ENCODE peak calls at places on chromosomes 2 and 18, in six cellular contexts. H is hepatocyte; B is psoas muscle; P is CD8-positive, alpha-beta T cell; U is A549; N is iPS DF 6.9. Y is an unnamed sample.

GRCh38 chr2:205767617-205768016 is 85.3 kb downstream of the NRP2 start:
- DNase-seq in H (no peak), B (no peak), P (no peak), U (no peak), N (no peak), Y (no peak)

GRCh38 chr2:10297950-10298349 is 4.8 kb upstream of the HPCAL1 start:
- DNase-seq in H (peak; percentile 50), B (peak; percentile 74), P (peak; percentile 65), U (peak; percentile 73), N (no peak), Y (peak; percentile 81)

GRCh38 chr18:79937103-79937860 is 14.2 kb downstream of the SLC66A2 start:
- DNase-seq in H (no peak), B (no peak), P (no peak), U (no peak), N (no peak), Y (no peak)

GRCh38 chr2:168220971-168221819 is 26.2 kb downstream of the STK39 start:
- DNase-seq in H (no peak), B (no peak), P (no peak), U (no peak), N (no peak), Y (no peak)

GRCh38 chr2:239917128-239917956 is 107.8 kb downstream of the NDUFA10 start:
- DNase-seq in H (no peak), B (no peak), P (no peak), U (peak; percentile 53), N (no peak), Y (no peak)

GRCh38 chr2:26454561-26455001 is 23.3 kb downstream of the OTOF start:
- DNase-seq in H (no peak), B (no peak), P (no peak), U (no peak), N (no peak), Y (no peak)

GRCh38 chr2:85989288-85989865 is 100.6 kb upstream of the ST3GAL5 start:
- DNase-seq in H (no peak), B (no peak), P (no peak), U (no peak), N (no peak), Y (no peak)

GRCh38 chr2:47404356-47404755 is 1.4 kb downstream of the MSH2 start:
- DNase-seq in H (no peak), B (no peak), P (no peak), U (no peak), N (no peak), Y (no peak)

GRCh38 chr18:45806226-45806625 is 19.2 kb upstream of the SIGLEC15 start:
- DNase-seq in H (no peak), B (no peak), P (no peak), U (no peak), N (no peak), Y (no peak)

GRCh38 chr18:11518788-11519685 is 90.4 kb upstream of the SLC35G4 start:
- DNase-seq in H (peak; percentile 73), B (no peak), P (no peak), U (peak; percentile 62), N (peak; percentile 47), Y (peak; percentile 64)

GRCh38 chr2:120765911-120766757 is 30.5 kb downstream of the GLI2 start:
- DNase-seq in H (peak; percentile 73), B (peak; percentile 92), P (no peak), U (peak; percentile 58), N (no peak), Y (no peak)

GRCh38 chr18:52465391-52465790 is 125.4 kb downstream of the DCC start:
- DNase-seq in H (no peak), B (no peak), P (no peak), U (no peak), N (no peak), Y (no peak)

GRCh38 chr2:118059919-118060478 is 28.3 kb upstream of the INSIG2 start:
- DNase-seq in H (no peak), B (no peak), P (no peak), U (no peak), N (no peak), Y (no peak)

GRCh38 chr2:196798980-196799379 is 503 bp downstream of the GTF3C3 start:
- DNase-seq in H (no peak), B (no peak), P (no peak), U (no peak), N (no peak), Y (no peak)

GRCh38 chr2:12416600-12416999 is 300.1 kb upstream of the TRIB2 start:
- DNase-seq in H (peak; percentile 25), B (no peak), P (peak; percentile 53), U (peak; percentile 16), N (no peak), Y (peak; percentile 48)

GRCh38 chr2:232327089-232328037 is 51.2 kb upstream of the ALPP start:
- DNase-seq in H (peak; percentile 83), B (peak; percentile 85), P (peak; percentile 91), U (peak; percentile 75), N (peak; percentile 66), Y (peak; percentile 84)

DNA sequence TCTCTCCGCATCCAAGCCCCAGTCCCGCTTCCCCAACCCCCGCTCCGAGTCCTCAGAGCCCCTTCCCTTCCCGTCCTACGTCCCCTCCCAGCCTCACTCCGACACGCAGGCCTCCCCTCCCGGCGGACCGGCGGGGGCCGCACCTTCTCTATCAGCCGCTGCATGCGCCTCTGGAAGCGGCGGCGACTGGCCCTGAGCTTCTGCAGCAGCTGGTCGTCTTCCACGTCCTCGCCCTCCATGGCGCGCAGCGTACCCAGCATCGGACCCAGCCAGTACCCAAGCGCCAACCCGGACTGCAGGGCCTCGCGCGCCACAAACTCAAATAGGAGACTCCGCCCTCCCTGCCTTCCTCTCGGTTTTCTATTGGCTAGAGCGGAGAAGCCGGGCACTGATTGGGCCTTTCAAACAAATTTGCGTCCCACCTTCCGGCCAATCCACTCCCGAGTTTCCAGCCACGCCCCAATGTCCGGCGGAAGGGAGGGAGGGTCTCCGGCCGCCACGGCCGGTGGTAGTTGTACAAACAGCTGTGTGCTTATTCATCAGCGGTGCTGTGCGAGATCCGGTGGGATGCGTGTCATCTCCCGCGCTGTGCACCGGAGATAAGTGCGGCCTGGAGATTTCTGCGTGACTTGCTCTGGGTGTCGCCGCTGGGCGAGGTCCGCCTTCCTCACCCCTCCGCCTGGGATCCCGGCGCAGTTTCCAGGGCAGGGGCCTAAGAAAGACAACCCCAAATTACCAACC is at the start of gene HJURP:
- DNase-seq in H (peak; percentile 96), B (peak; percentile 94), P (peak; percentile 85), U (peak; percentile 97), N (peak; percentile 90), Y (peak; percentile 96)
- H3K4me1 ChIP-seq in H (no peaks in the 10 kb centered on the region), B (peaks cover 4% of the 10 kb centered on the region), P (peaks cover 5% of the 10 kb centered on the region), U (peaks cover 50% of the 10 kb centered on the region), N (peaks cover 2% of the 10 kb centered on the region), Y (no peaks in the 10 kb centered on the region)

GRCh38 chr18:74147491-74147778 is 199 bp downstream of the FBXO15 start:
- DNase-seq in H (no peak), B (no peak), P (no peak), U (no peak), N (no peak), Y (no peak)

GRCh38 chr18:74147779-74148542 is at the start of the genes FBXO15 and TIMM21:
- DNase-seq in H (peak; percentile 97), B (peak; percentile 99), P (peak; percentile 96), U (peak; percentile 94), N (peak; percentile 89), Y (peak; percentile 91)

GRCh38 chr18:74142251-74142650 is 5.4 kb downstream of the FBXO15 start:
- DNase-seq in H (no peak), B (no peak), P (no peak), U (no peak), N (no peak), Y (no peak)

GRCh38 chr18:74148543-74149070 is 284 bp downstream of the TIMM21 start:
- DNase-seq in H (no peak), B (no peak), P (no peak), U (no peak), N (no peak), Y (no peak)

DNA sequence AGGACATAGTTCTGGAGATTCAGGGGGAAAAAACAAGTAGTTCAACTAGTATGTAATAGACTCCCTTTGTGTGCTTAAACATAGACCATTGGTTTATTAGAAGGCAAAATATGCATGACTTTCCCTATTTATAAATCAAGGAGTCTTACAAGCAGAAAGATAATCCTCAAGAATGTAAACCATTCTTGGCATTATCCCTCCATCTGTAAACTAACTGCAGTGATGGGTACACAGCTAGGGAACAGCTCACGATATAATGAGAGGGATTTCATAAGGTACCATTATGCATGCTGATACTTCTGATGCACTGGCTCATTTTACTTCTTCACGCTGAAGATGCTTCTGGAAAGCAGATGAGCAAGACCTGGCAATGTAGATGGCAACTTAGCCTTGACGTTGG is 878 bp downstream of the FBXO15 start:
- DNase-seq in H (no peak), B (no peak), P (no peak), U (no peak), N (no peak), Y (no peak)
- H3K4me1 ChIP-seq in H (peaks cover 16% of the 10 kb centered on the region), B (peaks cover 22% of the 10 kb centered on the region), P (peaks cover 21% of the 10 kb centered on the region), U (peaks cover 6% of the 10 kb centered on the region), N (peaks cover 2% of the 10 kb centered on the region), Y (no peaks in the 10 kb centered on the region)

DNA sequence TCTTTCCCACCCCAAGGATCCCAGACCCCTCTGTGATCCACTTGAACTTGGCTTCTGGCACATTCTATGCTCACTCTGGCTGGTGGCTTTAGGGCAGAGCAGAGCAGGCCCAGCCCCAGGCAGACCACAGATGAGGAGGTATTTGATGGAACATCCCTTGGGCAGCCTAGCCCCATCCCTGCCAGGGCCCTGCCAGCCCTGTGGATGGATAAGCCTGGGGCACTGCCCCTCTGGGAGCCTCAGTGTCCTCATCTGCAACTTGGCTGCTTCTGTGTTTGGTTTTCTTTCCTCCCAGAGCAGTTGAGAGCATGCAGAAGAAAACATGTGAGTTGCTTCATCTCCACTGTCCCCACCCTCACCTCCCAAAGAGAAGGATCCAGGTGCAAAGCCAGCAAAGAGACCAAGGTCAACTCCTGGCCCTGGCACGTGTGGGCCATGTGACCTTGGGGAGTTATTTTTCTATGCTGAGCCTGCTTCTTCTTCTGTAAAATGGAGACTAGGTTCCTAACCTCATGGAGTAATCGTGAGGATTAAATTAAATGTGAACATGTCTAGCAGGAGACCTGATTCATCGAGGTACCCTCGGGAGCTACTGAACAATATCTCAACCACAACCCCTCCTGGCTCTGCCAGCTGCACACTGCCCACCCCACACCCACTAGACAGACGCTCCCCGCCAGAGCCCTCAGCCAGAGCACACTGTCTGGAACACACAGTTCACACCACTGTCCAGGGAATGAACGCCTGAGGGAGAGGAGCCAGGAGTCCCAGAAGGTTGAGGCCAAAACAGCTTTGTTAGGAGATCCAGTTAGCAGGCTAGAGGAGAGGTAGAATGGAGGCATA is 14.6 kb upstream of the TNS1 start:
- DNase-seq in H (no peak), B (peak; percentile 83), P (no peak), U (no peak), N (no peak), Y (peak; percentile 70)
- H3K4me1 ChIP-seq in H (no peaks in the 10 kb centered on the region), B (peaks cover 68% of the 10 kb centered on the region), P (no peaks in the 10 kb centered on the region), U (peaks cover 10% of the 10 kb centered on the region), N (peaks cover 2% of the 10 kb centered on the region), Y (peaks cover 49% of the 10 kb centered on the region)

DNA sequence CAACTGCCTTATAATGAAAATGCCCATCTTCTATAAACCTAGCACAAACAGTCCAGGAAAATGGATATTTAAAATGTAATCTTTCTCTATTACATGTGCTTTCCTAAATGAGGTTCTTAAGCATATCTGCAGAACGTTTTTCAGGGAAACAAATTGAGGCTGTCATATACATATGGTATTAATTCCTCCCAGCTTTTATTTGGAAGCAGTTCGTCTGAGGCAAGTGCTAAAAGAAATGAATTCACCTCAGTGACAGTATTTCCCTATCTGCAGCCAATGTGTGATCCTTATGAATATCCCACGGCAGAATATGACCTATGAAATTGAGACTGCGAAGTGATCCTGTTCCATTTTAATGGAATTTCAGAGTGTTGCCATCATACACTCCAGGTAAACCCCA is 7.1 kb downstream of the MYOM1 start:
- DNase-seq in H (no peak), B (no peak), P (no peak), U (no peak), N (no peak), Y (no peak)
- H3K4me1 ChIP-seq in H (peaks cover 31% of the 10 kb centered on the region), B (peaks cover 73% of the 10 kb centered on the region), P (peaks cover 13% of the 10 kb centered on the region), U (peaks cover 40% of the 10 kb centered on the region), N (no peaks in the 10 kb centered on the region), Y (no peaks in the 10 kb centered on the region)